ENCODE peak calls at places on chromosomes 16 and 17, in six cellular contexts. U is stomach; W is IMR-90; E is kidney epithelial cell; S is activated CD8-positive, alpha-beta T cell treated with anti-CD3 and anti-CD28 coated beads for 36 hours; R is body of pancreas. D is an unnamed sample.

GRCh38 chr17:2545393-2545792 is 33.7 kb upstream of the METTL16 start:
- DNase-seq in U (peak), E (no peak), S (no peak), W (no peak), R (peak), D (no peak)

GRCh38 chr17:30952645-30953393 is 18.0 kb upstream of the RNF135 start:
- DNase-seq in W (no peak), E (no peak), S (no peak), R (no peak), U (no peak), D (no peak)

GRCh38 chr17:30332057-30332542 is 1.8 kb downstream of the TMIGD1 start:
- DNase-seq in S (peak), E (no peak), R (no peak), W (peak), U (no peak), D (peak)

GRCh38 chr16:17294856-17295255 is 175.9 kb downstream of the XYLT1 start:
- DNase-seq in E (no peak), U (no peak), S (no peak), R (no peak), W (no peak), D (no peak)

GRCh38 chr16:72467157-72467759 is 295.3 kb upstream of the PMFBP1 start:
- DNase-seq in E (peak), W (peak), U (no peak), S (peak), R (no peak), D (peak)

GRCh38 chr16:84190731-84191388 is at the start of gene ADAD2:
- DNase-seq in S (peak), U (no peak), W (no peak), R (no peak), E (no peak), D (no peak)

GRCh38 chr16:84582958-84583516 is 34.8 kb downstream of the COTL1 start:
- DNase-seq in E (no peak), U (no peak), R (peak), S (no peak), W (peak), D (no peak)

GRCh38 chr17:58278661-58279015 is 2.1 kb downstream of the MPO start:
- DNase-seq in S (no peak), E (no peak), W (no peak), R (peak), U (no peak), D (no peak)

GRCh38 chr16:22732315-22732840 is 81.6 kb upstream of the HS3ST2 start:
- DNase-seq in W (no peak), R (no peak), E (no peak), U (no peak), S (no peak), D (no peak)

GRCh38 chr16:14304891-14305459 is 233.9 kb downstream of the MRTFB start:
- DNase-seq in R (no peak), E (no peak), U (no peak), S (no peak), W (no peak), D (no peak)

GRCh38 chr17:81543339-81543675 is 8.8 kb downstream of the FAAP100 start:
- DNase-seq in E (no peak), W (no peak), R (no peak), U (no peak), S (no peak), D (no peak)

GRCh38 chr17:56804454-56804853 is 29.3 kb downstream of the C17orf67 start:
- DNase-seq in S (no peak), U (no peak), R (no peak), E (no peak), W (no peak), D (peak)

GRCh38 chr16:24493859-24494258 is 45.5 kb upstream of the RBBP6 start:
- DNase-seq in W (no peak), R (no peak), U (no peak), S (no peak), E (no peak), D (no peak)

GRCh38 chr17:7407033-7407432 is 612 bp upstream of the NLGN2 start:
- DNase-seq in E (no peak), U (no peak), S (no peak), R (no peak), W (no peak), D (no peak)

GRCh38 chr16:48408688-48409087 is 23.5 kb upstream of the SIAH1 start:
- DNase-seq in U (peak), W (peak), S (no peak), R (peak), E (no peak), D (peak)

GRCh38 chr16:57245472-57246113 is 534 bp downstream of the ARL2BP start:
- DNase-seq in R (peak), U (peak), E (no peak), W (no peak), S (peak), D (peak)

GRCh38 chr17:45372325-45372869 is 55.6 kb upstream of the MAP3K14 start:
- DNase-seq in U (no peak), S (no peak), E (no peak), R (no peak), W (peak), D (no peak)

GRCh38 chr17:62062936-62063335 is 2.1 kb downstream of the MED13 start:
- DNase-seq in U (no peak), S (no peak), W (no peak), E (no peak), R (no peak), D (no peak)

GRCh38 chr16:57799619-57800212 is 2.6 kb downstream of the KIFC3 start:
- DNase-seq in E (no peak), U (no peak), W (no peak), R (no peak), S (no peak), D (no peak)

GRCh38 chr16:10992112-10992511 is 47.7 kb downstream of the CLEC16A start:
- DNase-seq in R (no peak), W (peak), E (no peak), U (no peak), S (no peak), D (peak)

GRCh38 chr17:42233148-42233547 is 38.9 kb upstream of the GHDC start:
- DNase-seq in U (no peak), S (no peak), E (no peak), W (peak), R (no peak), D (peak)

GRCh38 chr17:14427914-14428639 is 127.2 kb downstream of the HS3ST3B1 start:
- DNase-seq in W (no peak), E (no peak), U (no peak), S (peak), R (no peak), D (no peak)

GRCh38 chr17:58539703-58540102 is 25.3 kb upstream of the MTMR4 start:
- DNase-seq in S (no peak), W (no peak), U (no peak), E (no peak), R (no peak), D (no peak)

GRCh38 chr17:61223725-61224124 is 175.9 kb upstream of the TBX2 start:
- DNase-seq in U (no peak), W (no peak), S (no peak), E (no peak), R (no peak), D (no peak)

GRCh38 chr16:5056347-5056746 is 9.4 kb downstream of the C16orf89 start:
- DNase-seq in U (peak), R (no peak), W (no peak), S (peak), E (no peak), D (no peak)

GRCh38 chr17:39599006-39599664 is 8.6 kb downstream of the NEUROD2 start:
- DNase-seq in E (no peak), W (no peak), U (no peak), R (no peak), S (no peak), D (no peak)

GRCh38 chr17:44775838-44776621 is 17.2 kb downstream of the ADAM11 start:
- DNase-seq in S (no peak), U (peak), W (no peak), E (no peak), R (peak), D (no peak)

GRCh38 chr16:29700253-29700987 is 21.4 kb downstream of the QPRT start:
- DNase-seq in R (peak), W (peak), E (peak), U (peak), S (peak), D (peak)

GRCh38 chr16:15502041-15502725 is 67.8 kb downstream of the BMERB1 start:
- DNase-seq in E (peak), S (no peak), W (peak), U (no peak), R (no peak), D (peak)

GRCh38 chr16:24045641-24046040 is 209.9 kb downstream of the PRKCB start:
- DNase-seq in S (no peak), R (no peak), W (no peak), U (no peak), E (no peak), D (no peak)

GRCh38 chr17:36072431-36073121 is 8.5 kb downstream of the CCL18 start:
- DNase-seq in S (peak), U (peak), R (peak), W (peak), E (no peak), D (peak)

GRCh38 chr16:89564476-89565255 is 4.2 kb downstream of the RPL13 start:
- DNase-seq in E (no peak), S (peak), W (no peak), U (no peak), R (no peak), D (no peak)

GRCh38 chr17:19354123-19354522 is 8.4 kb downstream of the B9D1 start:
- DNase-seq in E (peak), S (no peak), U (no peak), W (peak), R (no peak), D (peak)

GRCh38 chr16:82629441-82630027 is 2.8 kb downstream of the CDH13 start:
- DNase-seq in S (no peak), U (no peak), R (no peak), W (peak), E (peak), D (peak)

GRCh38 chr17:3528604-3529511 is 28.8 kb downstream of the TRPV3 start:
- DNase-seq in W (no peak), R (no peak), E (no peak), U (no peak), S (no peak), D (peak)

GRCh38 chr16:86642084-86642483 is 63.7 kb downstream of the FOXL1 start:
- DNase-seq in U (no peak), S (no peak), R (no peak), W (no peak), E (no peak), D (no peak)

GRCh38 chr17:41338961-41339485 is 11.6 kb downstream of the KRT33A start:
- DNase-seq in E (no peak), U (no peak), W (peak), R (no peak), S (peak), D (peak)

GRCh38 chr17:76345377-76345945 is 8.3 kb downstream of the PRPSAP1 start:
- DNase-seq in E (no peak), U (no peak), R (no peak), W (peak), S (no peak), D (no peak)

GRCh38 chr17:17876959-17877547 is 40.3 kb upstream of the SREBF1 start:
- DNase-seq in S (no peak), R (peak), E (no peak), W (peak), U (peak), D (peak)
- TF ChIP-seq CTCF in S (no peak), R (no peak), E (no peak), W (no peak), U (no peak), D (no peak)

GRCh38 chr16:6684076-6684673 is 648.5 kb upstream of the RBFOX1 start:
- DNase-seq in R (no peak), E (peak), S (peak), W (no peak), U (no peak), D (peak)

GRCh38 chr16:6687593-6687992 is 645.1 kb upstream of the RBFOX1 start:
- DNase-seq in W (no peak), U (no peak), E (no peak), S (no peak), R (no peak), D (no peak)

GRCh38 chr16:6682142-6682811 is 650.4 kb upstream of the RBFOX1 start:
- DNase-seq in U (peak), W (no peak), E (no peak), R (peak), S (peak), D (no peak)
- TF ChIP-seq CTCF in U (peak), W (peak), E (peak), R (peak), S (peak), D (peak)

DNA sequence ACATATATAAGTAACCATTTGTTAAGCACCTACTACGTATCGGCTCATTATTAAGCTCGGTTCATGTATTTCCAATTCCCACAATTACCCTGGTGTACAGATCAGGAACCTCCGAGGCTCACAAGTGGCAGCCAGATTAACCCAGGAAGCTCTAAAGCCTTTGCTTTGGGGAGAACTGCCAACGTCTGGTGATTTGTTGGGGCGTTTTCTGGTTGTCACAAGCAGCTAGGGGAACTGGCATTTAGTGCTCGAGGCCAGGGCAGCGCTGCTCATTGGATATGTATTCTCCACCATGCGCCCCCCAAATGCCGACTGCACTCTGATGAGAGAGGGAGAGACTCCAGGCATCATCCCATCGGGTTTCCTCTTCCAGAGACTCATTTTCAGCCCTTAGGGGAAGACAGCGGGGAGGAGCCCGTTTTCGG is 541 bp downstream of the ZNF18 start:
- DNase-seq in S (peak), R (peak), E (no peak), W (peak), U (peak), D (peak)
- TF ChIP-seq CTCF in S (no peak), R (peak), E (peak), W (no peak), U (no peak), D (peak)

GRCh38 chr16:3021449-3022207 is 1.5 kb downstream of the TNFRSF12A start:
- DNase-seq in W (peak), R (peak), S (peak), U (peak), E (peak), D (peak)
- TF ChIP-seq CTCF in W (peak), R (peak), S (peak), U (peak), E (peak), D (peak)

DNA sequence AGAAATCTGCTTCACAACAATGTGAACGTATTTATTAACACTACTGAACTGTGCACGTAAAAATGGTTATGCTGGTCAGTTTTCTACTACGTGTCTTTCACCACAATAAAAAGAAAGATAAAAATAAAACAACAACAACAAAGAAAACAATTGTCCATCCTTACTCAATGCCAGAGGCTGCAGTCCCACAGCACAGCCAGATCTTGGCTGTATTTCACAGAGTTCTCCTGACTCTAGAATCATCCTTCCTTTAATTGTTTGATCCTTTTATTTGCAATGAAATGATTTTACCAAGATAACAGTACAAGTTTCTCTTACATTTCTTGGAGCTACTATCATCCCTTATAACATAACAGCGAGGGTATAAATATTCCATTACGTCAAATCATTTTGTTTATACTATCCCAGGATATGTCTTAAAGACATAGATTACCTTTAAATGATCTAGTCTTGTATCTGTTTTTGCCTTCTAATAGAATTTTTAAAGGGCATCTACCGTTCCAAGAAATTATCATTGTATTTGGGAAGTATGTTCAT is 103.3 kb downstream of the SLC39A11 start:
- DNase-seq in W (peak), E (no peak), U (no peak), S (no peak), R (no peak), D (no peak)
- TF ChIP-seq CTCF in W (no peak), E (no peak), U (no peak), S (no peak), R (no peak), D (no peak)

GRCh38 chr17:83196088-83196765 is 116.8 kb downstream of the METRNL start:
- DNase-seq in R (peak), U (no peak), S (no peak), W (peak), E (no peak), D (peak)
- TF ChIP-seq CTCF in R (no peak), U (no peak), S (no peak), W (no peak), E (no peak), D (no peak)

D was measured in fibroblast of pulmonary artery.